ENCODE peak calls at places on chromosomes 3 and 15, in four cellular contexts. One of them, this sample, is unnamed.
A peak's percentile ranks its signal among the peaks of the same experiment; 100 is the strongest.

GRCh38 chr3:37620071-37620635 is 241.5 kb upstream of the CTDSPL start:
- DNase-seq in K562: no peak
- DNase-seq in SK-N-SH: no peak
- DNase-seq in GM12878: no peak
- DNase-seq in this sample: no peak

GRCh38 chr3:135491478-135491877 is 474.1 kb upstream of the PPP2R3A start:
- DNase-seq in K562: no peak
- DNase-seq in GM12878: no peak
- DNase-seq in SK-N-SH: no peak
- DNase-seq in this sample: no peak

GRCh38 chr3:189389346-189389745 is 217.6 kb downstream of the TPRG1 start:
- DNase-seq in K562: no peak
- DNase-seq in SK-N-SH: no peak
- DNase-seq in GM12878: no peak
- DNase-seq in this sample: no peak

GRCh38 chr3:146796078-146796477 is 190.9 kb upstream of the PLSCR5 start:
- DNase-seq in K562: no peak
- DNase-seq in GM12878: no peak
- DNase-seq in SK-N-SH: no peak
- DNase-seq in this sample: no peak

GRCh38 chr3:116000315-116000714 is 377.0 kb downstream of the GAP43 start:
- DNase-seq in K562: peak; percentile 26
- DNase-seq in GM12878: peak; percentile 37
- DNase-seq in SK-N-SH: no peak
- DNase-seq in this sample: no peak

GRCh38 chr3:13559751-13560540 is 11.0 kb downstream of the FBLN2 start:
- DNase-seq in K562: no peak
- DNase-seq in SK-N-SH: no peak
- DNase-seq in GM12878: no peak
- DNase-seq in this sample: no peak

GRCh38 chr15:90530250-90531051 is 728 bp downstream of the CRTC3 start:
- DNase-seq in SK-N-SH: peak; percentile 86
- DNase-seq in GM12878: no peak
- DNase-seq in K562: peak; percentile 80
- DNase-seq in this sample: peak; percentile 38

GRCh38 chr3:72973031-72973723 is 23.4 kb upstream of the PPP4R2 start:
- DNase-seq in GM12878: no peak
- DNase-seq in SK-N-SH: no peak
- DNase-seq in K562: no peak
- DNase-seq in this sample: no peak

GRCh38 chr3:161275919-161276318 is 54.8 kb downstream of the NMD3 start:
- DNase-seq in SK-N-SH: no peak
- DNase-seq in K562: no peak
- DNase-seq in GM12878: no peak
- DNase-seq in this sample: no peak

GRCh38 chr3:100265016-100265415 is 4.2 kb downstream of the TBC1D23 start:
- DNase-seq in K562: no peak
- DNase-seq in GM12878: no peak
- DNase-seq in SK-N-SH: no peak
- DNase-seq in this sample: no peak

GRCh38 chr15:60301024-60301423 is 96.8 kb downstream of the ANXA2 start:
- DNase-seq in SK-N-SH: no peak
- DNase-seq in GM12878: no peak
- DNase-seq in K562: peak; percentile 15
- DNase-seq in this sample: no peak

GRCh38 chr15:51718199-51718598 is 19.3 kb downstream of the LYSMD2 start:
- DNase-seq in SK-N-SH: no peak
- DNase-seq in GM12878: no peak
- DNase-seq in K562: no peak
- DNase-seq in this sample: no peak

GRCh38 chr3:99505646-99506269 is 132.6 kb upstream of the COL8A1 start:
- DNase-seq in K562: no peak
- DNase-seq in SK-N-SH: no peak
- DNase-seq in GM12878: peak; percentile 91
- DNase-seq in this sample: no peak

GRCh38 chr3:105827959-105828358 is 40.9 kb downstream of the CBLB start:
- DNase-seq in GM12878: no peak
- DNase-seq in SK-N-SH: peak; percentile 5
- DNase-seq in K562: peak; percentile 3
- DNase-seq in this sample: no peak

GRCh38 chr3:73419179-73419803 is 205.4 kb downstream of the PDZRN3 start:
- DNase-seq in K562: no peak
- DNase-seq in GM12878: no peak
- DNase-seq in SK-N-SH: no peak
- DNase-seq in this sample: peak; percentile 20

GRCh38 chr3:102400766-102401165 is 34.0 kb upstream of the ZPLD1 start:
- DNase-seq in SK-N-SH: no peak
- DNase-seq in K562: no peak
- DNase-seq in GM12878: no peak
- DNase-seq in this sample: no peak

DNA sequence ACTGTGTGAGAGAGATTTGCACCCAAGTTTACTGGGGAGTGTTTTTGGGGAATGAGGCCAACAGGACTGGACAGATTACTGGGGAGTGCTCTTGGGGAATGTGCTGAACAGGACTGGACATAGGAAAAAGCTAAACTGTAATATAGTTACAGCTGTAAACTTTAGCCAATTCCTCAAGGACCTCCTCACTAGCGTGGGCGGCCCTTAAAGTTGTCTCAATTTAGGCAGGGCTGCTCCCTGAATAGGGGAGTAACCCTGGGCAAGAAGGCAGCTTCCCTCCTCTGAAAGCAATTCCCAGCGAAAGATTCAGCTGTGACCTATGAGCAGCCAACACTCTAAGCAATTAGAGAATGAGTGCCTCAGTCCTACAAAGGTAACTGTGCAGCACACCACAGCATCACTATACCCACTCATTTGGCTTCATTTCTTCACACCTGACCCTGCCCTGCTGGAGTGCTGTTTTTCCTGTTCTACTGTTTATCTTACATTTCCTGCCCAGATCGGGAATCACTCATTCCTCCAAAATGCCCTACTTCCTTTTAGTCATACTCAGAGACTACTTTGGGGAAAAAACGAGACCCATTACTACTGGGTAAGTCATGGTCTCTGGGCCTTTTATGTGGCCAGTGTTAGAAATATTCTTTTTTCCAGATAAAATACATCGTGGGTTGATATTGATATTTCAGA is 41.3 kb upstream of the TRIM42 start:
- DNase-seq in SK-N-SH: no peak
- DNase-seq in K562: no peak
- DNase-seq in GM12878: no peak
- DNase-seq in this sample: no peak
- TF ChIP-seq USF1 in SK-N-SH: no peak
- TF ChIP-seq USF1 in K562: no peak
- TF ChIP-seq USF1 in GM12878: no peak
- TF ChIP-seq USF1 in this sample: no peak

GRCh38 chr15:68330461-68330860 is 52.9 kb downstream of the FEM1B start:
- DNase-seq in K562: no peak
- DNase-seq in GM12878: no peak
- DNase-seq in SK-N-SH: no peak
- DNase-seq in this sample: no peak

GRCh38 chr15:68330911-68331310 is 53.4 kb downstream of the FEM1B start:
- DNase-seq in K562: no peak
- DNase-seq in SK-N-SH: no peak
- DNase-seq in GM12878: no peak
- DNase-seq in this sample: no peak

GRCh38 chr15:68326711-68327412 is 49.3 kb downstream of the FEM1B start:
- DNase-seq in K562: no peak
- DNase-seq in SK-N-SH: no peak
- DNase-seq in GM12878: no peak
- DNase-seq in this sample: no peak

GRCh38 chr15:68325721-68326120 is 48.2 kb downstream of the FEM1B start:
- DNase-seq in GM12878: no peak
- DNase-seq in SK-N-SH: no peak
- DNase-seq in K562: no peak
- DNase-seq in this sample: no peak

GRCh38 chr15:68328485-68328884 is 50.9 kb downstream of the FEM1B start:
- DNase-seq in GM12878: no peak
- DNase-seq in K562: no peak
- DNase-seq in SK-N-SH: no peak
- DNase-seq in this sample: no peak
- TF ChIP-seq USF1 in GM12878: no peak
- TF ChIP-seq USF1 in K562: no peak
- TF ChIP-seq USF1 in SK-N-SH: no peak
- TF ChIP-seq USF1 in this sample: no peak

GRCh38 chr15:74633781-74634180 is 18.1 kb downstream of the CLK3 start:
- DNase-seq in GM12878: no peak
- DNase-seq in K562: no peak
- DNase-seq in SK-N-SH: no peak
- DNase-seq in this sample: no peak

GRCh38 chr15:74631408-74631807 is 15.8 kb downstream of the CLK3 start:
- DNase-seq in GM12878: no peak
- DNase-seq in K562: no peak
- DNase-seq in SK-N-SH: no peak
- DNase-seq in this sample: no peak

GRCh38 chr15:74632601-74633000 is 17.0 kb downstream of the CLK3 start:
- DNase-seq in K562: no peak
- DNase-seq in GM12878: no peak
- DNase-seq in SK-N-SH: no peak
- DNase-seq in this sample: no peak

GRCh38 chr15:74631935-74632560 is 16.4 kb downstream of the CLK3 start:
- DNase-seq in GM12878: no peak
- DNase-seq in SK-N-SH: peak; percentile 82
- DNase-seq in K562: peak; percentile 76
- DNase-seq in this sample: peak; percentile 79

GRCh38 chr15:74635228-74635627 is 19.6 kb downstream of the CLK3 start:
- DNase-seq in GM12878: no peak
- DNase-seq in K562: peak; percentile 76
- DNase-seq in SK-N-SH: peak; percentile 74
- DNase-seq in this sample: peak; percentile 80
- TF ChIP-seq USF1 in GM12878: no peak
- TF ChIP-seq USF1 in K562: no peak
- TF ChIP-seq USF1 in SK-N-SH: no peak
- TF ChIP-seq USF1 in this sample: no peak

DNA sequence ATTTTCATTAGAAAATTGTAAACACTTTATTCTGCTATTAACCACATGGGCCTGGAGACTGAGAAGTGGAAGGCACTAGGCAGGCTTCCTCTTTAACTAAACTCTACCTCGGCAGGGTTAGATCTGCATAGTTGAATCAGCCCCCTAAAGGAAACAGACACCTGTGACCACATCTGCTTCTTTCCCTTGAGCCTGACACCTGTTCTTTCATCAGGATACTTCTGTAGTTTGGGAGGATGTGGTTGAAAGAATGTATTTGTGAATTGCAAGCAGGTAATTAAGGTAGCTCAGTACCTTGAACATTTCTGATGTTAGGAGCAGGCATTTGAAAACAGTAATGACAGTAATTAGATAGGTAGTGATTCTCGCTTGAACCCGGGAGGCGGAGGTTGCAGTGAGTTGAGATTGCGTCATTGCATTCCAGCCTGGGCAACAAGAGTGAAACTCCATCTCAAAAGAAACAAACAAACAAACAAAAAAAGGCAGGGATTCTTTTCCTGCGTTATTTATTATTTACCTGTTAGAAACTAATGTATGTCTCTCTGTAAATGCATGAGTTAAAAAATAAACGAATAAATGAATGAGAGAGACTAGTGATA is 468.5 kb downstream of the NLGN1 start:
- DNase-seq in SK-N-SH: no peak
- DNase-seq in K562: no peak
- DNase-seq in GM12878: no peak
- DNase-seq in this sample: peak; percentile 58
- TF ChIP-seq USF1 in SK-N-SH: no peak
- TF ChIP-seq USF1 in K562: no peak
- TF ChIP-seq USF1 in GM12878: no peak
- TF ChIP-seq USF1 in this sample: no peak

DNA sequence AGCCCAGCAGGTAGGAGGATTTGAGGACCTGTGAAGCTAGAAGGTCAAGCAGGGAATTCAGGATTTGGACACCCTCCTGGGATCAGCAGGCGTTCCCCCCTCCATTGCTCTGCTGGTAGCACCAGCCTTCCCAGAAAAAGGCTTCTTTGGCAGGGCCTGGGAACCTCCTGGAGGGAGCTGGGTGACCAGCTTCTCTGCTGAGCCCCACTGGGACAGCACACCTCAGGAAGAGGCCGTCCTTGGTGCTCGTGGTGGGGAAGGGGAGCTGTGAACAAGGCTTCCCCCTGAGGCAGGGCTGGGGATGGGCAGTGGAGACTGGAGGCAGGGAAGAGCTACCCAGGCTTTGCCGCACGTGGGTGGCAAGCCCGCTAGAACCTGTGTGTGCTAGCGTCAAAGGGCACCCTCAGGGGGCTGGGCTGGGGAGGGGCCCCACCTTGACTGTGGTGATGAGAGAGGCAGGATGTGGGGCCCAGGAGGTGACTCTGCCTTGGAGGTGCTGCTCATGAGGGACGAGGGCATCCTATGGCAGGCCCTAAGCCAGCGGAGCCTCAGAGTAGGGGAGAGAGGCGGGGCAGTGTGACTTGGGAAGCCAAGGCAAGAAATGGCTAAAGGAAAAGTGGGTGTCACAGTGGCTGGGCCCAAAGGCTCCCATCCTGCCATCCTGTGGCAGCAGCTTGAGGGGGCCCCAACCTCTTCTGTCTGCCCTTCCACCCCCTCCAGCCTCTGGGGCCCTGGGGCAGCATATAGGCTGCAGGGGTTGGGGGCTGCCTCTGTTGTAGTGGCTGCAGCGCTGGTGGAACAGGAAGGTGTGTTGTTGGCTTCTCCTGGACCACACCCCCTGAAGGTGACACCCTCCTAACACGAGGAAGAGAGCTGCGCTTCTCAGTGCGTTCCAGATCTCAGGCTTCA is 20.7 kb downstream of the KLF13 start:
- DNase-seq in GM12878: no peak
- DNase-seq in SK-N-SH: no peak
- DNase-seq in K562: no peak
- DNase-seq in this sample: no peak
- TF ChIP-seq USF1 in GM12878: no peak
- TF ChIP-seq USF1 in SK-N-SH: no peak
- TF ChIP-seq USF1 in K562: no peak
- TF ChIP-seq USF1 in this sample: no peak

GRCh38 chr3:11651477-11651876 is 7.8 kb upstream of the VGLL4 start:
- DNase-seq in K562: no peak
- DNase-seq in GM12878: no peak
- DNase-seq in SK-N-SH: no peak
- DNase-seq in this sample: no peak
- TF ChIP-seq USF1 in K562: no peak
- TF ChIP-seq USF1 in GM12878: no peak
- TF ChIP-seq USF1 in SK-N-SH: no peak
- TF ChIP-seq USF1 in this sample: no peak

GRCh38 chr3:182485306-182485705 is 308.0 kb upstream of the ATP11B start:
- DNase-seq in GM12878: no peak
- DNase-seq in SK-N-SH: no peak
- DNase-seq in K562: no peak
- DNase-seq in this sample: no peak
- TF ChIP-seq USF1 in GM12878: no peak
- TF ChIP-seq USF1 in SK-N-SH: no peak
- TF ChIP-seq USF1 in K562: no peak
- TF ChIP-seq USF1 in this sample: no peak